ENCODE peak calls at places on chromosomes 7 and 10, in four cellular contexts. T is HFF-Myc; L is mesothelial cell of epicardium; I is stimulated activated CD4-positive, alpha-beta T cell treated with anti-CD3 and anti-CD28 coated beads, Interleukin-2, amount 100 ng/mL, for 24 hours. C is an unnamed sample.

GRCh38 chr7:151566897-151567320 is 47.2 kb upstream of the RHEB start:
- DNase-seq in T (no peak), L (no peak), I (no peak), C (no peak)

GRCh38 chr10:5943536-5943935 is 33.8 kb downstream of the IL15RA start:
- DNase-seq in T (no peak), L (no peak), I (no peak), C (no peak)

GRCh38 chr10:70617798-70618568 is 15.4 kb upstream of the PRF1 start:
- DNase-seq in T (no peak), L (no peak), I (no peak), C (no peak)

GRCh38 chr10:96440257-96441125 is 73.2 kb downstream of the TLL2 start:
- DNase-seq in T (no peak), L (no peak), I (no peak), C (no peak)

GRCh38 chr7:19060870-19061269 is 56.6 kb downstream of the TWIST1 start:
- DNase-seq in T (peak), L (no peak), I (no peak), C (no peak)

GRCh38 chr10:98269435-98269912 is 1.5 kb upstream of the LOXL4 start:
- DNase-seq in T (no peak), L (no peak), I (no peak), C (no peak)

GRCh38 chr10:61888744-61889143 is 12.8 kb upstream of the ARID5B start:
- DNase-seq in T (no peak), L (no peak), I (no peak), C (no peak)

GRCh38 chr10:86410542-86411124 is 44.0 kb upstream of the GRID1 start:
- DNase-seq in T (no peak), L (no peak), I (no peak), C (no peak)

GRCh38 chr7:25025218-25025671 is 45.3 kb upstream of the OSBPL3 start:
- DNase-seq in T (peak), L (no peak), I (no peak), C (no peak)

GRCh38 chr7:94761451-94761850 is 105.5 kb upstream of the SGCE start:
- DNase-seq in T (no peak), L (no peak), I (no peak), C (no peak)

GRCh38 chr10:60573342-60573741 is 183.7 kb upstream of the ANK3 start:
- DNase-seq in T (no peak), L (no peak), I (peak), C (peak)

C was measured in activated T-helper 1 cell treated with anti-CD3 and anti-CD28 coated beads, Interleukin-12 subunit alpha, Interleukin-12 subunit beta, Interleukin-2, Interleukin-4 antibody, amounts not matched to agents 30 ng/mL and 10 ng/mL and 1 ng/mL, durations not matched to agents 14 hours and 24 hours and 36 hours.